ENCODE peak calls at places on chromosomes 6 and 20, in seven cellular contexts. One of them, this sample, is unnamed.

GRCh38 chr6:152184573-152185157 is 377.2 kb downstream of the ESR1 start:
- DNase-seq in upper lobe of left lung: no peak
- DNase-seq in lower leg skin: no peak
- DNase-seq in sigmoid colon: no peak
- DNase-seq in HepG2: no peak
- DNase-seq in IMR-90: no peak
- DNase-seq in K562: no peak
- DNase-seq in this sample: no peak

GRCh38 chr20:14384411-14384810 is 47.0 kb upstream of the FLRT3 start:
- DNase-seq in HepG2: no peak
- DNase-seq in sigmoid colon: no peak
- DNase-seq in lower leg skin: no peak
- DNase-seq in K562: no peak
- DNase-seq in IMR-90: peak; percentile 59
- DNase-seq in upper lobe of left lung: no peak
- DNase-seq in this sample: no peak

GRCh38 chr6:144710207-144710606 is 425.1 kb downstream of the UTRN start:
- DNase-seq in upper lobe of left lung: no peak
- DNase-seq in IMR-90: peak; percentile 90
- DNase-seq in HepG2: no peak
- DNase-seq in K562: no peak
- DNase-seq in sigmoid colon: no peak
- DNase-seq in lower leg skin: no peak
- DNase-seq in this sample: no peak

GRCh38 chr20:59884494-59884893 is 48.9 kb downstream of the SYCP2 start:
- DNase-seq in sigmoid colon: no peak
- DNase-seq in K562: no peak
- DNase-seq in upper lobe of left lung: no peak
- DNase-seq in lower leg skin: no peak
- DNase-seq in HepG2: no peak
- DNase-seq in IMR-90: no peak
- DNase-seq in this sample: no peak

GRCh38 chr6:114119056-114119455 is 148.1 kb upstream of the HDAC2 start:
- DNase-seq in HepG2: no peak
- DNase-seq in upper lobe of left lung: no peak
- DNase-seq in K562: no peak
- DNase-seq in lower leg skin: no peak
- DNase-seq in sigmoid colon: no peak
- DNase-seq in IMR-90: no peak
- DNase-seq in this sample: no peak

GRCh38 chr6:106411034-106411433 is 50.5 kb downstream of the CRYBG1 start:
- DNase-seq in K562: no peak
- DNase-seq in upper lobe of left lung: no peak
- DNase-seq in IMR-90: no peak
- DNase-seq in HepG2: no peak
- DNase-seq in sigmoid colon: no peak
- DNase-seq in lower leg skin: no peak
- DNase-seq in this sample: no peak

GRCh38 chr6:127319686-127320085 is 23.7 kb downstream of the ECHDC1 start:
- DNase-seq in lower leg skin: no peak
- DNase-seq in sigmoid colon: no peak
- DNase-seq in K562: no peak
- DNase-seq in HepG2: no peak
- DNase-seq in IMR-90: no peak
- DNase-seq in upper lobe of left lung: no peak
- DNase-seq in this sample: no peak

GRCh38 chr6:71466362-71466761 is 177.8 kb downstream of the OGFRL1 start:
- DNase-seq in sigmoid colon: no peak
- DNase-seq in lower leg skin: no peak
- DNase-seq in HepG2: no peak
- DNase-seq in upper lobe of left lung: no peak
- DNase-seq in IMR-90: no peak
- DNase-seq in K562: no peak
- DNase-seq in this sample: no peak

GRCh38 chr6:3355358-3356055 is 96.8 kb downstream of the PSMG4 start:
- DNase-seq in sigmoid colon: peak; percentile 80
- DNase-seq in upper lobe of left lung: peak; percentile 48
- DNase-seq in IMR-90: no peak
- DNase-seq in lower leg skin: peak; percentile 92
- DNase-seq in HepG2: no peak
- DNase-seq in K562: peak; percentile 61
- DNase-seq in this sample: no peak

GRCh38 chr6:82205793-82206425 is 41.6 kb downstream of the IBTK start:
- DNase-seq in sigmoid colon: no peak
- DNase-seq in K562: peak; percentile 11
- DNase-seq in HepG2: peak; percentile 5
- DNase-seq in upper lobe of left lung: no peak
- DNase-seq in IMR-90: peak; percentile 15
- DNase-seq in lower leg skin: no peak
- DNase-seq in this sample: no peak

GRCh38 chr6:5333653-5334052 is 72.3 kb downstream of the FARS2 start:
- DNase-seq in lower leg skin: no peak
- DNase-seq in K562: no peak
- DNase-seq in HepG2: peak; percentile 57
- DNase-seq in sigmoid colon: no peak
- DNase-seq in IMR-90: peak; percentile 60
- DNase-seq in upper lobe of left lung: no peak
- DNase-seq in this sample: no peak

GRCh38 chr20:32514760-32515159 is 70.4 kb downstream of the NOL4L start:
- DNase-seq in lower leg skin: no peak
- DNase-seq in IMR-90: no peak
- DNase-seq in K562: no peak
- DNase-seq in upper lobe of left lung: no peak
- DNase-seq in sigmoid colon: no peak
- DNase-seq in HepG2: no peak
- DNase-seq in this sample: no peak

GRCh38 chr20:24684954-24685691 is 215.7 kb downstream of the SYNDIG1 start:
- DNase-seq in K562: no peak
- DNase-seq in upper lobe of left lung: no peak
- DNase-seq in sigmoid colon: peak; percentile 48
- DNase-seq in HepG2: no peak
- DNase-seq in IMR-90: no peak
- DNase-seq in lower leg skin: peak; percentile 69
- DNase-seq in this sample: no peak

GRCh38 chr6:13846841-13847240 is 32.5 kb upstream of the MCUR1 start:
- DNase-seq in K562: peak; percentile 86
- DNase-seq in HepG2: peak; percentile 65
- DNase-seq in sigmoid colon: no peak
- DNase-seq in upper lobe of left lung: no peak
- DNase-seq in lower leg skin: no peak
- DNase-seq in IMR-90: no peak
- DNase-seq in this sample: no peak

GRCh38 chr6:5050009-5050408 is 35.1 kb upstream of the PPP1R3G start:
- DNase-seq in HepG2: no peak
- DNase-seq in K562: no peak
- DNase-seq in IMR-90: no peak
- DNase-seq in lower leg skin: no peak
- DNase-seq in sigmoid colon: no peak
- DNase-seq in upper lobe of left lung: no peak
- DNase-seq in this sample: no peak

GRCh38 chr20:47989957-47990356 is 204.7 kb upstream of the SULF2 start:
- DNase-seq in IMR-90: no peak
- DNase-seq in K562: no peak
- DNase-seq in upper lobe of left lung: no peak
- DNase-seq in lower leg skin: peak; percentile 75
- DNase-seq in HepG2: no peak
- DNase-seq in sigmoid colon: no peak
- DNase-seq in this sample: no peak

GRCh38 chr6:3898270-3898994 is 49.3 kb downstream of the FAM50B start:
- DNase-seq in HepG2: no peak
- DNase-seq in sigmoid colon: no peak
- DNase-seq in upper lobe of left lung: no peak
- DNase-seq in IMR-90: no peak
- DNase-seq in lower leg skin: peak; percentile 75
- DNase-seq in K562: no peak
- DNase-seq in this sample: no peak

GRCh38 chr6:145756170-145756662 is 20.9 kb upstream of the EPM2A start:
- DNase-seq in IMR-90: peak; percentile 89
- DNase-seq in upper lobe of left lung: peak; percentile 54
- DNase-seq in lower leg skin: no peak
- DNase-seq in HepG2: no peak
- DNase-seq in K562: no peak
- DNase-seq in sigmoid colon: no peak
- DNase-seq in this sample: no peak

GRCh38 chr20:34040300-34041015 is 46.7 kb downstream of the RALY start:
- DNase-seq in HepG2: no peak
- DNase-seq in lower leg skin: no peak
- DNase-seq in K562: no peak
- DNase-seq in upper lobe of left lung: peak; percentile 38
- DNase-seq in sigmoid colon: no peak
- DNase-seq in IMR-90: no peak
- DNase-seq in this sample: no peak

GRCh38 chr20:30488941-30489601 is 768.4 kb upstream of the DEFB115 start:
- DNase-seq in lower leg skin: peak; percentile 70
- DNase-seq in upper lobe of left lung: no peak
- DNase-seq in sigmoid colon: no peak
- DNase-seq in IMR-90: no peak
- DNase-seq in K562: no peak
- DNase-seq in HepG2: no peak
- DNase-seq in this sample: no peak

GRCh38 chr20:63978319-63979220 is 872 bp downstream of the SAMD10 start:
- DNase-seq in K562: peak; percentile 72
- DNase-seq in sigmoid colon: peak; percentile 85
- DNase-seq in lower leg skin: peak; percentile 92
- DNase-seq in IMR-90: peak; percentile 43
- DNase-seq in HepG2: peak; percentile 79
- DNase-seq in upper lobe of left lung: peak; percentile 89
- DNase-seq in this sample: peak; percentile 65

GRCh38 chr6:148761532-148761951 is 14.7 kb downstream of the UST start:
- DNase-seq in upper lobe of left lung: peak; percentile 74
- DNase-seq in sigmoid colon: no peak
- DNase-seq in IMR-90: peak; percentile 22
- DNase-seq in lower leg skin: no peak
- DNase-seq in K562: no peak
- DNase-seq in HepG2: no peak
- DNase-seq in this sample: no peak

GRCh38 chr6:166954118-166954713 is 2.1 kb downstream of the RNASET2 start:
- DNase-seq in upper lobe of left lung: no peak
- DNase-seq in IMR-90: no peak
- DNase-seq in sigmoid colon: no peak
- DNase-seq in HepG2: no peak
- DNase-seq in K562: no peak
- DNase-seq in lower leg skin: peak; percentile 25
- DNase-seq in this sample: no peak

GRCh38 chr20:11919571-11919970 is 1.9 kb downstream of the BTBD3 start:
- DNase-seq in HepG2: no peak
- DNase-seq in IMR-90: no peak
- DNase-seq in lower leg skin: no peak
- DNase-seq in K562: no peak
- DNase-seq in upper lobe of left lung: no peak
- DNase-seq in sigmoid colon: no peak
- DNase-seq in this sample: no peak

GRCh38 chr6:54428437-54428836 is 120.2 kb downstream of the TINAG start:
- DNase-seq in IMR-90: no peak
- DNase-seq in HepG2: no peak
- DNase-seq in K562: no peak
- DNase-seq in sigmoid colon: no peak
- DNase-seq in upper lobe of left lung: no peak
- DNase-seq in lower leg skin: no peak
- DNase-seq in this sample: peak; percentile 0

GRCh38 chr20:48804300-48804980 is 23.4 kb downstream of the PREX1 start:
- DNase-seq in HepG2: no peak
- DNase-seq in IMR-90: no peak
- DNase-seq in sigmoid colon: no peak
- DNase-seq in K562: no peak
- DNase-seq in lower leg skin: no peak
- DNase-seq in upper lobe of left lung: no peak
- DNase-seq in this sample: no peak

GRCh38 chr6:11096109-11096508 is 2.5 kb downstream of the SMIM13 start:
- DNase-seq in sigmoid colon: no peak
- DNase-seq in HepG2: peak; percentile 76
- DNase-seq in IMR-90: peak; percentile 80
- DNase-seq in upper lobe of left lung: peak; percentile 62
- DNase-seq in K562: no peak
- DNase-seq in lower leg skin: no peak
- DNase-seq in this sample: no peak

GRCh38 chr6:51495016-51495805 is 592.2 kb downstream of the PKHD1 start:
- DNase-seq in IMR-90: no peak
- DNase-seq in upper lobe of left lung: no peak
- DNase-seq in K562: no peak
- DNase-seq in sigmoid colon: no peak
- DNase-seq in lower leg skin: no peak
- DNase-seq in HepG2: no peak
- DNase-seq in this sample: no peak
- TF ChIP-seq POLR2A in IMR-90: no peak
- TF ChIP-seq POLR2A in upper lobe of left lung: no peak
- TF ChIP-seq POLR2A in K562: no peak
- TF ChIP-seq POLR2A in sigmoid colon: no peak
- TF ChIP-seq POLR2A in lower leg skin: no peak
- TF ChIP-seq POLR2A in HepG2: no peak
- TF ChIP-seq POLR2A in this sample: no peak

DNA sequence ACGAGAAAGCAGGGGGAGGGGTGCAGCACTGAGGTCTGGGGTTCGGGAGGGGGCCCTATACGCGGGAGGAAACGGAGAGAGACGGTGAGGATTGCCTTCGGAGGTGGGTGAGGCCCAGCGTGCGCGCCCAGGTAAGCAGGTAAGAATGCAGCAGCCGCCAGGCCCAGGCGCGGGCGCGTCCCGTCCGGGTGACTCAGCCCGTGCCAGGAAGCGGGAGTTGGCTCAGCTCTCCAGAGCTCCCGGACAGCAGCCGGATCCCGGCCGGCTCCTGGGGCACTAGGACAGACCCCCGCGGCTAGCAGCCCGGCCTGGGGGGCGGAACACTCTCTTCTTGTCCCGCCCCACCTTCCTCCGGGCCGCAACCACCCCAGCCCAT is 1.5 kb upstream of the MDFI start:
- DNase-seq in sigmoid colon: peak; percentile 69
- DNase-seq in HepG2: no peak
- DNase-seq in upper lobe of left lung: peak; percentile 65
- DNase-seq in K562: no peak
- DNase-seq in lower leg skin: peak; percentile 91
- DNase-seq in IMR-90: no peak
- DNase-seq in this sample: no peak
- TF ChIP-seq POLR2A in sigmoid colon: no peak
- TF ChIP-seq POLR2A in HepG2: no peak
- TF ChIP-seq POLR2A in upper lobe of left lung: no peak
- TF ChIP-seq POLR2A in K562: no peak
- TF ChIP-seq POLR2A in lower leg skin: no peak
- TF ChIP-seq POLR2A in IMR-90: no peak
- TF ChIP-seq POLR2A in this sample: no peak

GRCh38 chr6:56714982-56715456 is 72.3 kb upstream of the DST start:
- DNase-seq in K562: no peak
- DNase-seq in HepG2: peak; percentile 81
- DNase-seq in upper lobe of left lung: peak; percentile 31
- DNase-seq in IMR-90: peak; percentile 92
- DNase-seq in sigmoid colon: no peak
- DNase-seq in lower leg skin: no peak
- DNase-seq in this sample: no peak
- TF ChIP-seq POLR2A in K562: no peak
- TF ChIP-seq POLR2A in HepG2: no peak
- TF ChIP-seq POLR2A in upper lobe of left lung: no peak
- TF ChIP-seq POLR2A in IMR-90: no peak
- TF ChIP-seq POLR2A in sigmoid colon: no peak
- TF ChIP-seq POLR2A in lower leg skin: no peak
- TF ChIP-seq POLR2A in this sample: no peak

DNA sequence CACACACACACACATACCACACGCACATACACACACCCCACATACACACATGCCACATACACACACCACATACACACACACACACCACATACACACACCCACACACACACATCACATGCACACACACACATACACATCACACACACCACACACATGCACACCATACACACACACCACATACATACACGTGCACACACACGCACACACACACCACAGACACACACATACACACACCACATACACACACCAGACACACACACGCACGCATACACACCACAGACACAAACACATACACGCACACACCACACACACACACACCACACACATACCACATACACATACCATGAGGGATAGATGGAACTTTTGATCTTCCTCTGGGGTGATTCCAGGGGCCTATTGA is 90.2 kb downstream of the DLGAP4 start:
- DNase-seq in upper lobe of left lung: no peak
- DNase-seq in IMR-90: no peak
- DNase-seq in lower leg skin: no peak
- DNase-seq in sigmoid colon: no peak
- DNase-seq in K562: no peak
- DNase-seq in HepG2: no peak
- DNase-seq in this sample: no peak
- TF ChIP-seq POLR2A in upper lobe of left lung: no peak
- TF ChIP-seq POLR2A in IMR-90: no peak
- TF ChIP-seq POLR2A in lower leg skin: no peak
- TF ChIP-seq POLR2A in sigmoid colon: no peak
- TF ChIP-seq POLR2A in K562: no peak
- TF ChIP-seq POLR2A in HepG2: no peak
- TF ChIP-seq POLR2A in this sample: no peak